ENCODE peak calls at places on chromosome 18, in four cellular contexts. P is stimulated activated CD4-positive, alpha-beta T cell treated with anti-CD3 and anti-CD28 coated beads, Interleukin-4, amount 100 ng/mL, for 24 hours; K is NCI-H1694 treated with DMSO at 0.1 percent for 48 hours; A is NCI-H1092. J is an unnamed sample.

GRCh38 chr18:79516441-79516931 is 120.8 kb downstream of the NFATC1 start:
- DNase-seq in P (no peak), K (no peak), A (no peak), J (no peak)

GRCh38 chr18:79846936-79847557 is 49.3 kb downstream of the KCNG2 start:
- DNase-seq in P (no peak), K (no peak), A (no peak), J (no peak)

GRCh38 chr18:64370036-64370435 is 221.1 kb upstream of the LINC00305 start:
- DNase-seq in P (no peak), K (no peak), A (no peak), J (no peak)

GRCh38 chr18:74284501-74285004 is 7.2 kb downstream of the CYB5A start:
- DNase-seq in P (no peak), K (no peak), A (peak; percentile 66), J (no peak)

GRCh38 chr18:66616523-66616983 is 12.7 kb upstream of the CDH19 start:
- DNase-seq in P (no peak), K (peak; percentile 16), A (peak; percentile 5), J (no peak)

GRCh38 chr18:62331581-62332436 is 6.7 kb downstream of the TNFRSF11A start:
- DNase-seq in P (no peak), K (no peak), A (no peak), J (no peak)

GRCh38 chr18:36757081-36757480 is 71.7 kb downstream of the TPGS2 start:
- DNase-seq in P (no peak), K (peak; percentile 23), A (peak; percentile 39), J (peak; percentile 60)

GRCh38 chr18:48360376-48361021 is 48.7 kb downstream of the ZBTB7C start:
- DNase-seq in P (no peak), K (no peak), A (no peak), J (no peak)

GRCh38 chr18:21513741-21514140 is 86.8 kb downstream of the ESCO1 start:
- DNase-seq in P (no peak), K (no peak), A (no peak), J (no peak)

GRCh38 chr18:76686737-76687231 is 135.6 kb upstream of the ZNF236 start:
- DNase-seq in P (no peak), K (peak; percentile 13), A (peak; percentile 68), J (peak; percentile 61)